ENCODE peak calls at places on chromosome 1, in four cellular contexts. J is SIG-M5, I is progenitor cell of endocrine pancreas, G is T-helper 9 cell. K is an unnamed sample.

GRCh38 chr1:159831696-159832225 is 5.1 kb downstream of the SLAMF8 start:
- DNase-seq in G (no peak), I (no peak), J (no peak), K (no peak)

GRCh38 chr1:22613226-22613918 is 23.1 kb upstream of the C1QA start:
- DNase-seq in I (no peak), G (no peak), J (no peak), K (no peak)

GRCh38 chr1:14137411-14138134 is 437.6 kb downstream of the PRDM2 start:
- DNase-seq in I (no peak), J (no peak), G (no peak), K (no peak)

GRCh38 chr1:36160949-36161485 is 5.1 kb downstream of the MAP7D1 start:
- DNase-seq in I (no peak), J (no peak), G (peak), K (peak)

GRCh38 chr1:63623952-63624351 is 30.7 kb downstream of the PGM1 start:
- DNase-seq in G (no peak), J (no peak), I (no peak), K (no peak)

GRCh38 chr1:192904438-192904895 is 95.6 kb downstream of the RGS2 start:
- DNase-seq in I (no peak), J (no peak), G (no peak), K (no peak)

GRCh38 chr1:178243119-178243518 is 149.2 kb downstream of the RASAL2 start:
- DNase-seq in I (no peak), J (no peak), G (no peak), K (no peak)

GRCh38 chr1:17460265-17460664 is 20.8 kb upstream of the RCC2 start:
- DNase-seq in J (no peak), G (no peak), I (no peak), K (no peak)

GRCh38 chr1:175148068-175148467 is 44.5 kb downstream of the KIAA0040 start:
- DNase-seq in J (no peak), G (no peak), I (no peak), K (no peak)

GRCh38 chr1:225762002-225762441 is 15.6 kb upstream of the SRP9 start:
- DNase-seq in G (no peak), I (no peak), J (no peak), K (no peak)

GRCh38 chr1:199129247-199129646 is 490.4 kb downstream of the PTPRC start:
- DNase-seq in G (no peak), J (no peak), I (no peak), K (no peak)

GRCh38 chr1:23392125-23392855 is 22.7 kb upstream of the ZNF436 start:
- DNase-seq in J (no peak), I (no peak), G (no peak), K (no peak)

GRCh38 chr1:109803901-109804331 is 40.2 kb upstream of the EPS8L3 start:
- DNase-seq in G (no peak), J (no peak), I (no peak), K (no peak)

GRCh38 chr1:161084205-161084988 is 5.0 kb downstream of the NECTIN4 start:
- DNase-seq in G (no peak), I (no peak), J (no peak), K (no peak)

GRCh38 chr1:19074361-19074901 is 118.0 kb upstream of the IFFO2 start:
- DNase-seq in I (no peak), J (no peak), G (peak), K (peak)

GRCh38 chr1:173295995-173296394 is 88.9 kb upstream of the TNFSF4 start:
- DNase-seq in I (no peak), J (no peak), G (no peak), K (no peak)

GRCh38 chr1:242205622-242206489 is 207.0 kb upstream of the MAP1LC3C start:
- DNase-seq in J (no peak), G (no peak), I (no peak), K (no peak)

GRCh38 chr1:56418047-56418680 is 161.2 kb downstream of the PLPP3 start:
- DNase-seq in I (no peak), J (no peak), G (no peak), K (no peak)

GRCh38 chr1:227803933-227804332 is 11.5 kb upstream of the PRSS38 start:
- DNase-seq in G (no peak), J (no peak), I (no peak), K (no peak)

GRCh38 chr1:59105548-59106507 is 191.1 kb upstream of the FGGY start:
- DNase-seq in J (no peak), I (no peak), G (no peak), K (no peak)

GRCh38 chr1:211935448-211935970 is 99.8 kb downstream of the INTS7 start:
- DNase-seq in J (no peak), I (no peak), G (no peak), K (no peak)

GRCh38 chr1:158112994-158113758 is 67.5 kb upstream of the CD1D start:
- DNase-seq in I (peak), J (no peak), G (no peak), K (no peak)

GRCh38 chr1:11059166-11059989 is 440 bp downstream of the SRM start:
- DNase-seq in I (peak), G (no peak), J (no peak), K (peak)

GRCh38 chr1:43931711-43932660 is 1.6 kb upstream of the ARTN start:
- DNase-seq in J (no peak), G (no peak), I (no peak), K (no peak)

GRCh38 chr1:116256875-116257823 is 115.9 kb upstream of the ATP1A1 start:
- DNase-seq in I (no peak), J (no peak), G (no peak), K (no peak)

GRCh38 chr1:64472805-64473204 is 2.9 kb downstream of the CACHD1 start:
- DNase-seq in J (no peak), I (no peak), G (no peak), K (no peak)

GRCh38 chr1:3315991-3316943 is 138.2 kb upstream of the ARHGEF16 start:
- DNase-seq in I (no peak), G (no peak), J (no peak), K (no peak)

GRCh38 chr1:205604059-205604458 is 27.8 kb downstream of the ELK4 start:
- DNase-seq in I (no peak), J (no peak), G (no peak), K (no peak)

GRCh38 chr1:48876221-48876785 is 99.6 kb upstream of the BEND5 start:
- DNase-seq in G (no peak), I (no peak), J (no peak), K (no peak)

GRCh38 chr1:245197911-245198379 is 43.2 kb downstream of the KIF26B start:
- DNase-seq in I (no peak), G (no peak), J (no peak), K (no peak)

GRCh38 chr1:19739628-19740027 is 60.1 kb downstream of the TMCO4 start:
- DNase-seq in I (no peak), J (no peak), G (no peak), K (no peak)

GRCh38 chr1:38000233-38000528 is 5.1 kb downstream of the FHL3 start:
- DNase-seq in I (no peak), G (no peak), J (no peak), K (no peak)

GRCh38 chr1:8016244-8017241 is 9.6 kb downstream of the ERRFI1 start:
- DNase-seq in I (no peak), J (no peak), G (no peak), K (no peak)

GRCh38 chr1:1349256-1350012 is at the start of gene DVL1:
- DNase-seq in I (peak), J (no peak), G (peak), K (peak)

GRCh38 chr1:15062479-15063099 is 91.0 kb upstream of the TMEM51 start:
- DNase-seq in G (no peak), I (no peak), J (no peak), K (no peak)

GRCh38 chr1:88562991-88563390 is 121.1 kb upstream of the PKN2 start:
- DNase-seq in I (no peak), J (no peak), G (no peak), K (no peak)